ENCODE peak calls at places on chromosome 4, in six cellular contexts. D, L, U, A, E and J are unnamed samples.

GRCh38 chr4:48046059-48046458 is 29.5 kb downstream of the NIPAL1 start:
- DNase-seq in D (no peak), L (no peak), U (no peak), A (no peak), E (no peak), J (no peak)

GRCh38 chr4:19224820-19225219 is 1026.9 kb upstream of the SLIT2 start:
- DNase-seq in D (no peak), L (no peak), U (no peak), A (peak; percentile 15), E (peak; percentile 60), J (no peak)

GRCh38 chr4:11548529-11549176 is 120.0 kb upstream of the HS3ST1 start:
- DNase-seq in D (no peak), L (no peak), U (no peak), A (no peak), E (no peak), J (no peak)

GRCh38 chr4:1841201-1841885 is 14.6 kb downstream of the LETM1 start:
- DNase-seq in D (no peak), L (no peak), U (no peak), A (no peak), E (no peak), J (no peak)

GRCh38 chr4:26896636-26897035 is 36.0 kb downstream of the STIM2 start:
- DNase-seq in D (no peak), L (no peak), U (no peak), A (no peak), E (no peak), J (no peak)

GRCh38 chr4:69115851-69116213 is 19.6 kb downstream of the UGT2B7 start:
- DNase-seq in D (no peak), L (no peak), U (no peak), A (no peak), E (no peak), J (no peak)

GRCh38 chr4:114226178-114226577 is 246.7 kb upstream of the ARSJ start:
- DNase-seq in D (no peak), L (no peak), U (no peak), A (no peak), E (no peak), J (no peak)

GRCh38 chr4:169773889-169774288 is 16.1 kb upstream of the HPF1 start:
- DNase-seq in D (no peak), L (no peak), U (no peak), A (no peak), E (no peak), J (no peak)

GRCh38 chr4:32133141-32133540 is 1413.0 kb downstream of the PCDH7 start:
- DNase-seq in D (no peak), L (no peak), U (no peak), A (no peak), E (no peak), J (no peak)

GRCh38 chr4:137000432-137000831 is 531.9 kb downstream of the PCDH18 start:
- DNase-seq in D (no peak), L (no peak), U (no peak), A (no peak), E (no peak), J (peak; percentile 26)

GRCh38 chr4:123562994-123563745 is 166.6 kb downstream of the SPRY1 start:
- DNase-seq in D (no peak), L (no peak), U (no peak), A (no peak), E (no peak), J (no peak)
- H3K4me3 ChIP-seq in D (no peak overlapping the region), L (no peak overlapping the region), U (no peak overlapping the region), A (no peak overlapping the region), E (no peak overlapping the region), J (no peak overlapping the region)

GRCh38 chr4:3729188-3729884 is 36.8 kb upstream of the ADRA2C start:
- DNase-seq in D (peak; percentile 87), L (no peak), U (no peak), A (no peak), E (peak; percentile 7), J (no peak)

GRCh38 chr4:3730422-3730821 is 35.8 kb upstream of the ADRA2C start:
- DNase-seq in D (no peak), L (no peak), U (no peak), A (no peak), E (no peak), J (no peak)

GRCh38 chr4:3732076-3733028 is 33.8 kb upstream of the ADRA2C start:
- DNase-seq in D (no peak), L (no peak), U (no peak), A (peak; percentile 56), E (no peak), J (no peak)

GRCh38 chr4:3727847-3728469 is 38.2 kb upstream of the ADRA2C start:
- DNase-seq in D (no peak), L (no peak), U (no peak), A (no peak), E (no peak), J (no peak)

GRCh38 chr4:3729885-3730226 is 36.3 kb upstream of the ADRA2C start:
- DNase-seq in D (no peak), L (no peak), U (no peak), A (no peak), E (no peak), J (no peak)
- H3K4me3 ChIP-seq in D (no peak overlapping the region), L (no peak overlapping the region), U (no peak overlapping the region), A (no peak overlapping the region), E (no peak overlapping the region), J (no peak overlapping the region)

GRCh38 chr4:38703625-38704024 is 39.6 kb downstream of the KLF3 start:
- DNase-seq in D (no peak), L (no peak), U (no peak), A (no peak), E (no peak), J (no peak)
- H3K4me3 ChIP-seq in D (no peak overlapping the region), L (no peak overlapping the region), U (no peak overlapping the region), A (no peak overlapping the region), E (no peak overlapping the region), J (no peak overlapping the region)

DNA sequence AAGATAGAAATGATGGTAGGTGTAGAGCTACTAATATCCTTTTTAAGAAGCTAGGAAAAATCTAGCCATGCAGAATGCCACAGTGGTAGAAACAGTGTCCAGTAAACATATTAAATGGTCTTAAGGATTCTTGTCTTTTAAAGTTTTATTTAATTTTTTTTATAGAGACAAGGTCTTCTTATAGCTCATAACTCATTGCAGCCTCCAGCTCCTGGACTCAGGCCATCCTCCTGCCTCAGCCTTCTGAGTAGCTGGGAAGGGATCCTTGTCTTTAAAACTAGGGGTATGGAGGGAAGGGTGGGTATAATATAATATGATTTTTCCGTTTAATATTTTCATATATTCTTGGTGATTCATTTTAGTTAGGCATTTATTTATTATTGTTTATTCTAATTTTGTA is 3.8 kb downstream of the TMEM165 start:
- DNase-seq in D (no peak), L (no peak), U (no peak), A (no peak), E (no peak), J (no peak)
- H3K4me3 ChIP-seq in D (peak overlapping the region; percentile 97), L (no peak overlapping the region), U (peak overlapping the region; percentile 97), A (no peak overlapping the region), E (peak overlapping the region; percentile 99), J (peak overlapping the region; percentile 92)

GRCh38 chr4:61762722-61763627 is 562.8 kb downstream of the ADGRL3 start:
- DNase-seq in D (no peak), L (no peak), U (no peak), A (no peak), E (no peak), J (no peak)
- H3K4me3 ChIP-seq in D (no peak overlapping the region), L (no peak overlapping the region), U (no peak overlapping the region), A (no peak overlapping the region), E (no peak overlapping the region), J (no peak overlapping the region)

GRCh38 chr4:153683763-153684181 is 308 bp upstream of the TLR2 start:
- DNase-seq in D (no peak), L (no peak), U (no peak), A (no peak), E (no peak), J (no peak)
- H3K4me3 ChIP-seq in D (peak overlapping the region; percentile 63), L (peak overlapping the region; percentile 66), U (peak overlapping the region; percentile 69), A (peak overlapping the region; percentile 46), E (no peak overlapping the region), J (peak overlapping the region; percentile 70)

GRCh38 chr4:3364634-3365314 is 72.0 kb downstream of the RGS12 start:
- DNase-seq in D (no peak), L (no peak), U (no peak), A (peak; percentile 30), E (no peak), J (no peak)
- H3K4me3 ChIP-seq in D (no peak overlapping the region), L (no peak overlapping the region), U (no peak overlapping the region), A (no peak overlapping the region), E (no peak overlapping the region), J (no peak overlapping the region)

GRCh38 chr4:39814403-39815185 is 116.7 kb downstream of the UBE2K start:
- DNase-seq in D (no peak), L (no peak), U (no peak), A (peak; percentile 24), E (peak; percentile 16), J (no peak)

GRCh38 chr4:39808231-39808749 is 110.4 kb downstream of the UBE2K start:
- DNase-seq in D (no peak), L (no peak), U (no peak), A (no peak), E (peak; percentile 17), J (no peak)

DNA sequence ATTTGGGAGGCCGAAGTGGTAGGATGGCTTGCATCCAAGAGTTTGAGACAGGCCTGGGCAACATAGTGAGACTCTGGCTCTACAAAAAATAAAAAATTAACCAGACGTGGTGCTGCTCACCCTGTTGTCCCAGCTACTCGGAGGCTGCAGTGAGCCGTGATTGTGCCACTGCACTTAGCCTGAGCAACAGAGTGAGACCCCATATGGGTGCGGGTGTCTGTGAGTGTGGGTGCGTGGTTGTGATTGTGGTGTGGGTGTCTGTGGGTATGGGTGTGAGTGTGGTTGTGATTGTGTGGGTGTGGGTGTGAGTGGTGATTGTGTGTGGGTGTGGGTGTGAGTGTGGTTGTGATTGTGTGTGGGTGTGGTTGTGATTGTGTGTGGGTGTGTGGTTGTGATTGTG is 114.6 kb downstream of the UBE2K start:
- DNase-seq in D (no peak), L (no peak), U (no peak), A (no peak), E (no peak), J (no peak)
- H3K4me3 ChIP-seq in D (no peak overlapping the region), L (no peak overlapping the region), U (no peak overlapping the region), A (no peak overlapping the region), E (no peak overlapping the region), J (no peak overlapping the region)

DNA sequence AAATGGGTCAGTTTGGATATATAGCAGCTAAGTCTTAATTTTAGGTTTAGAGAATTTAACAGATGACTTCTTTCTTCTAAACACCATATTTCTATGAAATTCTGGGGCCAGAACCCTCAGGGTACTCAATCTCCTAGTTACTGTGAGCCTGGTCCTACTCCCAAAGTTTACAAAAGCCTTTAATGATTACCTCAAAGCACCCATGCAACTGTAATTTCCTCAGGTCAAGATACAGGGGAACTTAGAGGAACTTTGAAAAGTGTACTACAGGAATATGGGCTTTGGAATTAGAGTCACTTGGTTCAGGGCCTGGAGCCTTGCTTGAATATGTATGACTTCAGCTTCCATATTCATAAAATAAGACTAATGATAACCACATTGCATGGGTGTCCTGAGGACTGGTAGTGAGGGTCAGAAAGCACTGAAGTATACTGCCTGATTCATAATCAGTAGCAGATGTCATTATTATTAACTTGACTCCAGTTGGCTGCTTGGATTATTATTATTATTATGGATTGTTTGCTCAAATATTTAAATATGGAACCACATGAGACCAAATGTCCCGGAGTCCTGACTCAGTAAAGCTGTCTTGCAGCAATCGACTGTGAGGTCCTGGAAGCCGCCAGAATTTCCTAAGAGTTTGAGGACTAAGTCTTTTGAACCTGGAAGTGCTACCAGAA is 2.0 kb upstream of the ADH7 start:
- DNase-seq in D (no peak), L (no peak), U (no peak), A (no peak), E (no peak), J (no peak)
- H3K4me3 ChIP-seq in D (no peak overlapping the region), L (no peak overlapping the region), U (no peak overlapping the region), A (no peak overlapping the region), E (no peak overlapping the region), J (no peak overlapping the region)

GRCh38 chr4:121693450-121693849 is 3.3 kb downstream of the ANXA5 start:
- DNase-seq in D (no peak), L (no peak), U (no peak), A (no peak), E (no peak), J (no peak)
- H3K4me3 ChIP-seq in D (no peak overlapping the region), L (no peak overlapping the region), U (peak overlapping the region; percentile 97), A (no peak overlapping the region), E (no peak overlapping the region), J (no peak overlapping the region)